ENCODE peak calls at places on chromosomes 2 and 18, in ten cellular contexts. X is T-helper 2 cell; N is stimulated activated CD8-positive, alpha-beta memory T cell treated with anti-CD3 and anti-CD28 coated beads, Interleukin-12 subunit alpha, Interleukin-12 subunit beta, amount 100 ng/mL, for 1 hour; F is erythroblast; G is HCT116; Z is activated CD4-positive, alpha-beta T cell treated with anti-CD3 and anti-CD28 coated beads for 48 hours; O is heart right ventricle; I is HEK293T; L is lower leg skin; U is A549. C is an unnamed sample.

GRCh38 chr2:190599073-190599472 is 49.8 kb upstream of the NAB1 start:
- DNase-seq in N (no peak), Z (no peak), F (no peak), U (no peak), X (no peak), I (no peak), G (no peak), L (no peak), O (no peak), C (no peak)

GRCh38 chr2:119760876-119761275 is 1.2 kb downstream of the PTPN4 start:
- DNase-seq in X (no peak), G (no peak), N (no peak), Z (no peak), I (no peak), U (no peak), F (peak; percentile 68), L (no peak), O (no peak), C (no peak)

GRCh38 chr18:35106845-35107148 is 65.6 kb downstream of the MAPRE2 start:
- DNase-seq in L (no peak), I (no peak), F (peak; percentile 16), Z (no peak), N (no peak), X (no peak), O (no peak), G (no peak), U (no peak), C (no peak)

GRCh38 chr2:219775506-219775905 is 148.1 kb downstream of the SLC4A3 start:
- DNase-seq in U (no peak), Z (no peak), O (no peak), G (no peak), F (no peak), I (no peak), N (no peak), X (no peak), L (no peak), C (no peak)

GRCh38 chr2:795245-796041 is 118.2 kb upstream of the TMEM18 start:
- DNase-seq in F (no peak), N (no peak), X (no peak), O (no peak), L (peak; percentile 7), G (no peak), Z (no peak), I (no peak), U (no peak), C (no peak)

GRCh38 chr18:23311346-23312103 is 141.6 kb upstream of the RIOK3 start:
- DNase-seq in F (no peak), Z (no peak), U (no peak), X (no peak), O (peak; percentile 30), N (no peak), I (no peak), G (no peak), L (no peak), C (no peak)

GRCh38 chr2:176174850-176175728 is 13.4 kb upstream of the HOXD1 start:
- DNase-seq in Z (no peak), U (no peak), G (no peak), O (no peak), X (no peak), N (no peak), L (no peak), I (peak; percentile 71), F (no peak), C (no peak)

GRCh38 chr2:54470241-54470938 is 14.3 kb downstream of the SPTBN1 start:
- DNase-seq in N (no peak), F (no peak), O (no peak), Z (no peak), G (no peak), L (no peak), I (no peak), U (no peak), X (no peak), C (no peak)

GRCh38 chr2:33765122-33765521 is 166.0 kb upstream of the FAM98A start:
- DNase-seq in X (no peak), I (no peak), Z (no peak), U (no peak), F (no peak), G (no peak), N (no peak), O (no peak), L (no peak), C (no peak)

GRCh38 chr18:48541026-48541746 is 2.4 kb downstream of the CTIF start:
- DNase-seq in G (no peak), F (peak; percentile 70), L (peak; percentile 50), Z (peak; percentile 23), X (no peak), O (peak; percentile 84), U (peak; percentile 57), N (no peak), I (peak; percentile 50), C (no peak)

GRCh38 chr2:15158117-15158516 is 403.0 kb downstream of the NBAS start:
- DNase-seq in I (no peak), N (no peak), O (no peak), Z (no peak), G (no peak), U (no peak), X (no peak), F (no peak), L (no peak), C (no peak)

GRCh38 chr18:3604626-3605408 is 154.8 kb downstream of the TGIF1 start:
- DNase-seq in I (no peak), F (peak; percentile 88), G (no peak), U (peak; percentile 94), O (no peak), L (no peak), Z (peak; percentile 44), N (no peak), X (no peak), C (peak; percentile 81)

GRCh38 chr18:7524786-7525185 is 42.3 kb upstream of the PTPRM start:
- DNase-seq in G (no peak), Z (no peak), L (no peak), N (no peak), X (no peak), U (no peak), O (no peak), I (no peak), F (no peak), C (no peak)

GRCh38 chr2:233242231-233242917 is 9.1 kb upstream of the ATG16L1 start:
- DNase-seq in U (no peak), L (no peak), I (no peak), F (no peak), Z (no peak), X (no peak), O (no peak), N (no peak), G (no peak), C (no peak)

GRCh38 chr18:41695441-41695840 is 259.6 kb upstream of the PIK3C3 start:
- DNase-seq in I (no peak), O (no peak), X (no peak), U (no peak), N (no peak), G (no peak), L (no peak), Z (no peak), F (no peak), C (no peak)

GRCh38 chr18:38940863-38941531 is 1375.4 kb upstream of the CELF4 start:
- DNase-seq in L (no peak), G (peak; percentile 77), N (peak; percentile 20), O (no peak), Z (peak; percentile 53), U (peak; percentile 70), F (peak; percentile 8), I (no peak), X (no peak), C (peak; percentile 12)

GRCh38 chr2:200042102-200042735 is 86.8 kb downstream of the MAIP1 start:
- DNase-seq in N (no peak), U (no peak), Z (no peak), G (no peak), L (no peak), I (no peak), X (no peak), O (no peak), F (no peak), C (no peak)